ENCODE peak calls at places on chromosomes 1 and 21, in ten cellular contexts. D is sigmoid colon; B is adrenal gland; A is pancreas; P is psoas muscle; U is body of pancreas; M is A549; Z is CD4-positive, alpha-beta memory T cell; S is left lung; G is CD8-positive, alpha-beta memory T cell. L is an unnamed sample.

GRCh38 chr1:3727042-3727824 is 25.0 kb upstream of the CCDC27 start:
- DNase-seq in D (no peak), B (peak; percentile 45), A (peak; percentile 65), P (no peak), U (no peak), M (peak; percentile 53), Z (no peak), S (peak; percentile 70), G (no peak), L (no peak)

GRCh38 chr1:213183036-213183672 is 132.1 kb downstream of the RPS6KC1 start:
- DNase-seq in D (no peak), B (no peak), A (no peak), P (no peak), U (no peak), M (no peak), Z (no peak), S (no peak), G (no peak), L (no peak)

GRCh38 chr1:158249646-158250045 is 4.6 kb upstream of the CD1A start:
- DNase-seq in D (no peak), B (no peak), A (no peak), P (no peak), U (no peak), M (no peak), Z (no peak), S (peak; percentile 65), G (no peak), L (no peak)

GRCh38 chr1:244211559-244211944 is 160.5 kb downstream of the ZBTB18 start:
- DNase-seq in D (no peak), B (peak; percentile 13), A (no peak), P (no peak), U (no peak), M (no peak), Z (no peak), S (no peak), G (no peak), L (no peak)

GRCh38 chr1:165315481-165315880 is 41.0 kb downstream of the LMX1A start:
- DNase-seq in D (no peak), B (no peak), A (no peak), P (no peak), U (no peak), M (no peak), Z (no peak), S (no peak), G (no peak), L (no peak)

GRCh38 chr1:239123243-239123642 is 263.1 kb upstream of the CHRM3 start:
- DNase-seq in D (no peak), B (no peak), A (no peak), P (no peak), U (no peak), M (peak; percentile 1), Z (no peak), S (no peak), G (no peak), L (no peak)

GRCh38 chr1:242178924-242179708 is 180.2 kb upstream of the MAP1LC3C start:
- DNase-seq in D (no peak), B (no peak), A (no peak), P (no peak), U (no peak), M (no peak), Z (no peak), S (no peak), G (no peak), L (no peak)

GRCh38 chr1:226059709-226060108 is 2.8 kb upstream of the H3-3A start:
- DNase-seq in D (no peak), B (no peak), A (no peak), P (no peak), U (no peak), M (no peak), Z (no peak), S (no peak), G (no peak), L (no peak)

GRCh38 chr1:214445846-214446614 is 105.4 kb downstream of the PTPN14 start:
- DNase-seq in D (no peak), B (no peak), A (no peak), P (no peak), U (no peak), M (no peak), Z (no peak), S (no peak), G (no peak), L (peak; percentile 71)

GRCh38 chr21:16911166-16911607 is 601.7 kb upstream of the CXADR start:
- DNase-seq in D (no peak), B (no peak), A (no peak), P (no peak), U (no peak), M (no peak), Z (no peak), S (no peak), G (no peak), L (no peak)

DNA sequence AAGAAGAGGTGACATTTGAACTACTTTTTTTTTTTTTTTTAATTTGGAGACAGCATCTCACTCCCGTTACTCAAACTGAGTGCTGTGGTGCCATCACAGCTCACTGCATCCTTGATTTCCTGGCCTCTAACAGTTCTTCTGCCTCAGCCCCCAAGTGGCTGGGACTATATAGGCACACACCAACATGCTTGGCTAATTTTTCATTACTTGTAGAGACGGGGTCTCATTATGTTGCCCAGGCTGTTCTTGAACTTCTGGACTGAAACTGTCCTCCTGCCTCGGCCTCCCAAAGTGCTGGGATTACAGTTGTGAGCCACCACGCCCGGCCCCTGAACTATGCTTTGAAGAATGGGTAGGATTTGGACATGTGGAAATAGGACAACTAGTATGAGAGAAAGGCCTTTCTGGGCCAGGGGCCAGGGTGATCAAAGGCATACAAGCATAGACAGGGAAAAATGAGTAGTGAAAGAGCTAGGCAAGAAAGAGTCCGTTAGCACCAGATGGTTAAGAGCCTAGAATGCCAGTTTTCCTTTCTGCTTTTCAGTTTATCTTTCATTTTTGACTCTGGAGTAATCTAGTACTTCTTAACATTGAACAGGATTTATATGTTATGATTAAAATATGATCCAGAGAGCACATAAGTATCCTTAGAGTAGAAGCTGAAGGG is 6.3 kb downstream of the RABGAP1L start:
- DNase-seq in D (no peak), B (peak; percentile 32), A (no peak), P (peak; percentile 69), U (no peak), M (no peak), Z (no peak), S (no peak), G (no peak), L (no peak)
- H3K27ac ChIP-seq in D (no peak overlapping the region), B (no peak overlapping the region), A (no peak overlapping the region), P (no peak overlapping the region), U (no peak overlapping the region), M (no peak overlapping the region), Z (peak overlapping the region; percentile 20), S (peak overlapping the region; percentile 30), G (peak overlapping the region; percentile 40), L (peak overlapping the region; percentile 68)

GRCh38 chr1:185369786-185370185 is 52.7 kb upstream of the IVNS1ABP start:
- DNase-seq in D (no peak), B (no peak), A (no peak), P (no peak), U (no peak), M (no peak), Z (no peak), S (no peak), G (no peak), L (no peak)

GRCh38 chr1:185373813-185374524 is 56.9 kb upstream of the IVNS1ABP start:
- DNase-seq in D (no peak), B (peak; percentile 47), A (no peak), P (no peak), U (no peak), M (no peak), Z (no peak), S (no peak), G (no peak), L (no peak)

GRCh38 chr1:185376840-185377635 is 60.0 kb upstream of the IVNS1ABP start:
- DNase-seq in D (no peak), B (peak; percentile 46), A (no peak), P (no peak), U (no peak), M (peak; percentile 11), Z (no peak), S (no peak), G (no peak), L (no peak)

GRCh38 chr1:185376288-185376687 is 59.2 kb upstream of the IVNS1ABP start:
- DNase-seq in D (no peak), B (no peak), A (no peak), P (no peak), U (no peak), M (no peak), Z (no peak), S (no peak), G (no peak), L (no peak)

DNA sequence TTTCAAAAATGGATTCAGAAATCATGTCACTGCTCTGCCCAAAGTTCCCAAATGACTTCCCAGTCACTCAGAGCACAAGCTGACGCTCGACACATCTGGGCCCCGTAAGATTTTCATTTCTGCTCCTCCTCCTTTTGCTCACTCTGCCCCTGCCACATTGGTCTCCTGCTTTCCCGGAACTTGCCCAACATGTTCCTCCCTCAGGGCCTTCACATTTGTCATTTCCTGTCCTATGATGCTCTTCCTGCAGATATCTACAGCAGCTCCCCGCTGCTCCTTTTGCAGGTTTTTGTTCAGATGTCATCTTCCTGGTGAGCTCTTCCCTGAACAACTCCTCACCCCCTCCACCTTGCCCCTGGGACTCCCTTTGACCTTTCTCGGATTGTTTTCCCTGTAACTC is 58.5 kb upstream of the IVNS1ABP start:
- DNase-seq in D (peak; percentile 69), B (peak; percentile 55), A (no peak), P (peak; percentile 44), U (no peak), M (no peak), Z (no peak), S (no peak), G (no peak), L (no peak)
- H3K27ac ChIP-seq in D (no peak overlapping the region), B (no peak overlapping the region), A (no peak overlapping the region), P (no peak overlapping the region), U (no peak overlapping the region), M (no peak overlapping the region), Z (no peak overlapping the region), S (peak overlapping the region; percentile 90), G (no peak overlapping the region), L (no peak overlapping the region)

DNA sequence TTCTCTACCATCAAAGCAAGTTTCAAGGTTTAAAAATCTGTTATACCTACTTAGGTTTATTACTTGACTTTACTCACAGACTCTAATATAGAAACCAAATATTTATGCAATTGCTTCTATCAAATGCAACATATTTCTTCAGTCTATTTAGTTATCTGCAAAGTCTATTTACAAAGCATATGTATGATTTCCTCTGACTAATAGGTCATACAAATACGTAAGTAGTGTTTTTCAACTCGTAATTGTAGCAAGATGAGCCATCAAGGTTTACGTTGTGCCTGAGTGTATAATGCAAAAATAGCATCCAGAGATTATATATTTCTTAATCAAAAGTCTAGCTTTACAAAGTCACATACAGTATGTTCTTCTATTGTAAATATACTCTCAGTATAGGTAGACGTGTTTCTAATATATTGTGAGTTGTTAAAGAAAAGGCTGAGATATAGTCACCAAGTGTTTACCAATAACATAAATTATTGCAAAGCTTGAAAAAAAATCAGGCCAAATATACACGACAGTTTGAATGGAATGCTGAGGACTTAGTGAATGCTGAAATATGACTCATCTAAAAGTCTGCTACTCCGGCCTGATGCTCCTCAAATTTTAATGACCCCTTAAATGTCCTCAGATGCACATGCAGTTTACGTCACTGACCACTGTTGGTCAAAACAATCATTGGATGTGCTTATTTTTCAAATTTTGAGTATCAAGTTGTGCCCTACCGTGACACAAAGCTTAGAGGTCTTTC is 48.4 kb downstream of the ADAMTS5 start:
- DNase-seq in D (no peak), B (no peak), A (no peak), P (no peak), U (no peak), M (no peak), Z (no peak), S (no peak), G (no peak), L (no peak)
- H3K27ac ChIP-seq in D (no peak overlapping the region), B (no peak overlapping the region), A (no peak overlapping the region), P (no peak overlapping the region), U (no peak overlapping the region), M (no peak overlapping the region), Z (no peak overlapping the region), S (no peak overlapping the region), G (no peak overlapping the region), L (no peak overlapping the region)

GRCh38 chr1:79460773-79461436 is 454.4 kb upstream of the ADGRL4 start:
- DNase-seq in D (no peak), B (no peak), A (no peak), P (no peak), U (no peak), M (no peak), Z (no peak), S (no peak), G (no peak), L (no peak)
- H3K27ac ChIP-seq in D (no peak overlapping the region), B (no peak overlapping the region), A (no peak overlapping the region), P (no peak overlapping the region), U (no peak overlapping the region), M (no peak overlapping the region), Z (no peak overlapping the region), S (no peak overlapping the region), G (no peak overlapping the region), L (no peak overlapping the region)

L was measured in RWPE1.